ENCODE peak calls at places on chromosome 6, in six cellular contexts. One of them, this sample, is unnamed.

GRCh38 chr6:158548418-158549161 is 11.3 kb upstream of the TMEM181 start:
- DNase-seq in A673: no peak
- DNase-seq in AG04450: no peak
- DNase-seq in H1: no peak
- DNase-seq in H9: peak
- DNase-seq in spleen: peak
- DNase-seq in this sample: no peak

GRCh38 chr6:151119823-151120524 is 119.8 kb upstream of the AKAP12 start:
- DNase-seq in A673: peak
- DNase-seq in AG04450: no peak
- DNase-seq in H1: no peak
- DNase-seq in H9: no peak
- DNase-seq in spleen: no peak
- DNase-seq in this sample: no peak

GRCh38 chr6:119308048-119308570 is 41.5 kb downstream of the MAN1A1 start:
- DNase-seq in A673: peak
- DNase-seq in AG04450: no peak
- DNase-seq in H1: no peak
- DNase-seq in H9: no peak
- DNase-seq in spleen: no peak
- DNase-seq in this sample: no peak

GRCh38 chr6:157411368-157411767 is 30.4 kb downstream of the ZDHHC14 start:
- DNase-seq in A673: no peak
- DNase-seq in AG04450: no peak
- DNase-seq in H1: no peak
- DNase-seq in H9: no peak
- DNase-seq in spleen: no peak
- DNase-seq in this sample: no peak

GRCh38 chr6:10248378-10248843 is 166.5 kb downstream of the TFAP2A start:
- DNase-seq in A673: peak
- DNase-seq in AG04450: no peak
- DNase-seq in H1: no peak
- DNase-seq in H9: peak
- DNase-seq in spleen: no peak
- DNase-seq in this sample: no peak

GRCh38 chr6:169868458-169868857 is 117.0 kb downstream of the ERMARD start:
- DNase-seq in A673: no peak
- DNase-seq in AG04450: no peak
- DNase-seq in H1: no peak
- DNase-seq in H9: no peak
- DNase-seq in spleen: peak
- DNase-seq in this sample: no peak

GRCh38 chr6:50353603-50354002 is 303.9 kb upstream of the DEFB112 start:
- DNase-seq in A673: peak
- DNase-seq in AG04450: no peak
- DNase-seq in H1: no peak
- DNase-seq in H9: peak
- DNase-seq in spleen: no peak
- DNase-seq in this sample: no peak

GRCh38 chr6:27562027-27562410 is 89.1 kb upstream of the ZNF184 start:
- DNase-seq in A673: peak
- DNase-seq in AG04450: no peak
- DNase-seq in H1: no peak
- DNase-seq in H9: no peak
- DNase-seq in spleen: no peak
- DNase-seq in this sample: no peak

GRCh38 chr6:155314092-155314772 is at the start of gene TFB1M:
- DNase-seq in A673: peak
- DNase-seq in AG04450: peak
- DNase-seq in H1: peak
- DNase-seq in H9: peak
- DNase-seq in spleen: peak
- DNase-seq in this sample: peak

GRCh38 chr6:139249387-139249786 is 42.4 kb downstream of the TXLNB start:
- DNase-seq in A673: no peak
- DNase-seq in AG04450: no peak
- DNase-seq in H1: no peak
- DNase-seq in H9: no peak
- DNase-seq in spleen: no peak
- DNase-seq in this sample: no peak

GRCh38 chr6:136037246-136037884 is 185.9 kb downstream of the PDE7B start:
- DNase-seq in A673: no peak
- DNase-seq in AG04450: no peak
- DNase-seq in H1: no peak
- DNase-seq in H9: no peak
- DNase-seq in spleen: no peak
- DNase-seq in this sample: no peak

GRCh38 chr6:149453597-149454340 is 31.0 kb downstream of the ZC3H12D start:
- DNase-seq in A673: no peak
- DNase-seq in AG04450: no peak
- DNase-seq in H1: no peak
- DNase-seq in H9: no peak
- DNase-seq in spleen: peak
- DNase-seq in this sample: no peak
- TF ChIP-seq CTCF in A673: no peak
- TF ChIP-seq CTCF in AG04450: no peak
- TF ChIP-seq CTCF in H1: no peak
- TF ChIP-seq CTCF in H9: no peak
- TF ChIP-seq CTCF in spleen: no peak
- TF ChIP-seq CTCF in this sample: no peak

GRCh38 chr6:20565291-20565690 is 31.0 kb downstream of the CDKAL1 start:
- DNase-seq in A673: no peak
- DNase-seq in AG04450: no peak
- DNase-seq in H1: no peak
- DNase-seq in H9: no peak
- DNase-seq in spleen: no peak
- DNase-seq in this sample: no peak

GRCh38 chr6:20572940-20573339 is 38.7 kb downstream of the CDKAL1 start:
- DNase-seq in A673: peak
- DNase-seq in AG04450: no peak
- DNase-seq in H1: no peak
- DNase-seq in H9: no peak
- DNase-seq in spleen: no peak
- DNase-seq in this sample: no peak

GRCh38 chr6:20571261-20571660 is 37.0 kb downstream of the CDKAL1 start:
- DNase-seq in A673: no peak
- DNase-seq in AG04450: no peak
- DNase-seq in H1: no peak
- DNase-seq in H9: no peak
- DNase-seq in spleen: no peak
- DNase-seq in this sample: no peak

GRCh38 chr6:20572288-20572687 is 38.0 kb downstream of the CDKAL1 start:
- DNase-seq in A673: no peak
- DNase-seq in AG04450: no peak
- DNase-seq in H1: no peak
- DNase-seq in H9: no peak
- DNase-seq in spleen: no peak
- DNase-seq in this sample: no peak

GRCh38 chr6:20569000-20569610 is 34.8 kb downstream of the CDKAL1 start:
- DNase-seq in A673: peak
- DNase-seq in AG04450: no peak
- DNase-seq in H1: no peak
- DNase-seq in H9: no peak
- DNase-seq in spleen: no peak
- DNase-seq in this sample: no peak
- H3K27ac ChIP-seq in A673: no peak
- H3K27ac ChIP-seq in AG04450: no peak
- H3K27ac ChIP-seq in H1: no peak
- H3K27ac ChIP-seq in H9: peak
- H3K27ac ChIP-seq in spleen: no peak
- H3K27ac ChIP-seq in this sample: no peak

GRCh38 chr6:129133770-129134192 is 250.8 kb downstream of the LAMA2 start:
- DNase-seq in A673: no peak
- DNase-seq in AG04450: no peak
- DNase-seq in H1: no peak
- DNase-seq in H9: no peak
- DNase-seq in spleen: no peak
- DNase-seq in this sample: no peak

GRCh38 chr6:129136751-129137150 is 253.8 kb downstream of the LAMA2 start:
- DNase-seq in A673: no peak
- DNase-seq in AG04450: no peak
- DNase-seq in H1: no peak
- DNase-seq in H9: no peak
- DNase-seq in spleen: no peak
- DNase-seq in this sample: no peak

GRCh38 chr6:129131282-129131681 is 248.3 kb downstream of the LAMA2 start:
- DNase-seq in A673: no peak
- DNase-seq in AG04450: no peak
- DNase-seq in H1: no peak
- DNase-seq in H9: no peak
- DNase-seq in spleen: no peak
- DNase-seq in this sample: peak

GRCh38 chr6:129135421-129135820 is 252.5 kb downstream of the LAMA2 start:
- DNase-seq in A673: no peak
- DNase-seq in AG04450: no peak
- DNase-seq in H1: no peak
- DNase-seq in H9: no peak
- DNase-seq in spleen: no peak
- DNase-seq in this sample: no peak

GRCh38 chr6:129134535-129134934 is 251.6 kb downstream of the LAMA2 start:
- DNase-seq in A673: no peak
- DNase-seq in AG04450: no peak
- DNase-seq in H1: no peak
- DNase-seq in H9: no peak
- DNase-seq in spleen: no peak
- DNase-seq in this sample: no peak
- TF ChIP-seq CTCF in A673: no peak
- TF ChIP-seq CTCF in AG04450: no peak
- TF ChIP-seq CTCF in H1: no peak
- TF ChIP-seq CTCF in H9: peak
- TF ChIP-seq CTCF in spleen: no peak
- TF ChIP-seq CTCF in this sample: no peak

GRCh38 chr6:42095066-42095465 is 44.7 kb downstream of the TAF8 start:
- DNase-seq in A673: no peak
- DNase-seq in AG04450: no peak
- DNase-seq in H1: no peak
- DNase-seq in H9: no peak
- DNase-seq in spleen: no peak
- DNase-seq in this sample: no peak
- H3K27ac ChIP-seq in A673: no peak
- H3K27ac ChIP-seq in AG04450: no peak
- H3K27ac ChIP-seq in H1: no peak
- H3K27ac ChIP-seq in H9: no peak
- H3K27ac ChIP-seq in spleen: no peak
- H3K27ac ChIP-seq in this sample: no peak

This sample was measured in body of pancreas.